ENCODE peak calls at places on chromosomes 4 and X, in four cellular contexts. P is MM.1S, W is pancreas, S is SJSA1. I is an unnamed sample.

GRCh38 chr4:140515423-140515822 is 8.5 kb upstream of the ELMOD2 start:
- DNase-seq in P (no peak), W (no peak), S (no peak), I (no peak)

GRCh38 chr4:71222661-71223060 is 116.2 kb upstream of the SLC4A4 start:
- DNase-seq in P (no peak), W (no peak), S (no peak), I (no peak)

GRCh38 chrX:10108288-10108687 is 48.5 kb upstream of the CLCN4 start:
- DNase-seq in P (no peak), W (no peak), S (no peak), I (no peak)

GRCh38 chrX:12791253-12792228 is at the start of gene PRPS2:
- DNase-seq in P (peak; percentile 45), W (peak; percentile 83), S (peak; percentile 82), I (peak; percentile 59)

GRCh38 chr4:110010797-110011196 is 98.1 kb downstream of the EGF start:
- DNase-seq in P (no peak), W (no peak), S (no peak), I (no peak)

GRCh38 chrX:2710496-2710895 is 19.4 kb downstream of the CD99 start:
- DNase-seq in P (no peak), W (no peak), S (peak; percentile 61), I (no peak)

GRCh38 chr4:8589336-8589735 is 3.2 kb upstream of the CPZ start:
- DNase-seq in P (no peak), W (peak; percentile 35), S (no peak), I (no peak)

GRCh38 chr4:153684182-153685073 is at the start of gene TLR2:
- DNase-seq in P (peak; percentile 14), W (peak; percentile 91), S (no peak), I (no peak)

GRCh38 chr4:36220776-36221175 is 23.5 kb downstream of the ARAP2 start:
- DNase-seq in P (no peak), W (no peak), S (no peak), I (no peak)

GRCh38 chr4:88843067-88843723 is 145.6 kb upstream of the NAP1L5 start:
- DNase-seq in P (no peak), W (no peak), S (no peak), I (no peak)

GRCh38 chr4:107622006-107622405 is 98.0 kb downstream of the PAPSS1 start:
- DNase-seq in P (no peak), W (no peak), S (no peak), I (no peak)

GRCh38 chr4:101813604-101814003 is 23.1 kb downstream of the BANK1 start:
- DNase-seq in P (no peak), W (no peak), S (no peak), I (no peak)

GRCh38 chr4:130210871-130211270 is 1114.9 kb downstream of the C4orf33 start:
- DNase-seq in P (no peak), W (no peak), S (no peak), I (no peak)

GRCh38 chr4:59583845-59584568 is 1616.1 kb upstream of the ADGRL3 start:
- DNase-seq in P (no peak), W (no peak), S (no peak), I (no peak)

GRCh38 chr4:53586121-53586816 is 5.0 kb downstream of the LNX1 start:
- DNase-seq in P (no peak), W (no peak), S (peak; percentile 68), I (no peak)

GRCh38 chr4:107824367-107825071 is at the start of gene SGMS2:
- DNase-seq in P (peak; percentile 37), W (peak; percentile 90), S (peak; percentile 87), I (no peak)

GRCh38 chrX:42739258-42739657 is 38.7 kb downstream of the PPP1R2C start:
- DNase-seq in P (no peak), W (no peak), S (no peak), I (no peak)

GRCh38 chrX:10166731-10167149 is 10.0 kb downstream of the CLCN4 start:
- DNase-seq in P (no peak), W (no peak), S (no peak), I (no peak)

GRCh38 chrX:23387826-23388225 is 53.2 kb downstream of the PTCHD1 start:
- DNase-seq in P (no peak), W (no peak), S (no peak), I (no peak)

GRCh38 chr4:90960840-90961239 is 833.6 kb downstream of the CCSER1 start:
- DNase-seq in P (no peak), W (no peak), S (no peak), I (no peak)

GRCh38 chrX:129983575-129984131 is 1.2 kb downstream of the BCORL1 start:
- DNase-seq in P (no peak), W (peak; percentile 60), S (no peak), I (no peak)

GRCh38 chrX:103183912-103184311 is 31.0 kb upstream of the BEX4 start:
- DNase-seq in P (no peak), W (no peak), S (no peak), I (no peak)

GRCh38 chr4:53777244-53777984 is 186.1 kb upstream of the LNX1 start:
- DNase-seq in P (no peak), W (no peak), S (no peak), I (no peak)

GRCh38 chr4:155402941-155403340 is 26.2 kb upstream of the MAP9 start:
- DNase-seq in P (no peak), W (no peak), S (no peak), I (no peak)

GRCh38 chr4:8033067-8033755 is 93.5 kb upstream of the AFAP1 start:
- DNase-seq in P (no peak), W (no peak), S (no peak), I (no peak)

GRCh38 chr4:122632396-122633143 is 11.7 kb upstream of the IL21 start:
- DNase-seq in P (no peak), W (no peak), S (no peak), I (no peak)

GRCh38 chr4:78293348-78293747 is 236.2 kb downstream of the FRAS1 start:
- DNase-seq in P (no peak), W (no peak), S (no peak), I (no peak)

GRCh38 chr4:140666889-140667614 is 89.1 kb downstream of the TBC1D9 start:
- DNase-seq in P (peak; percentile 65), W (no peak), S (no peak), I (no peak)

GRCh38 chrX:38538134-38538533 is 23.2 kb upstream of the TSPAN7 start:
- DNase-seq in P (no peak), W (no peak), S (no peak), I (no peak)

GRCh38 chrX:154082396-154083133 is 15.0 kb downstream of the MECP2 start:
- DNase-seq in P (no peak), W (no peak), S (peak; percentile 47), I (no peak)

GRCh38 chrX:43566170-43566569 is 89.9 kb upstream of the MAOA start:
- DNase-seq in P (no peak), W (no peak), S (no peak), I (no peak)

GRCh38 chrX:39475372-39475771 is 622.4 kb downstream of the BCOR start:
- DNase-seq in P (no peak), W (no peak), S (no peak), I (no peak)

GRCh38 chr4:165177725-165178666 is 29.4 kb upstream of the KLHL2 start:
- DNase-seq in P (no peak), W (no peak), S (no peak), I (no peak)

GRCh38 chr4:30256105-30256828 is 463.9 kb upstream of the PCDH7 start:
- DNase-seq in P (no peak), W (no peak), S (no peak), I (peak; percentile 14)

GRCh38 chrX:131821945-131822622 is 201.0 kb upstream of the STK26 start:
- DNase-seq in P (peak; percentile 87), W (no peak), S (no peak), I (no peak)
- H3K4me3 ChIP-seq in P (peak overlapping the region; percentile 51), W (peak overlapping the region; percentile 0), S (no peak overlapping the region), I (no peak overlapping the region)

GRCh38 chr4:3235030-3235345 is 14.0 kb upstream of the MSANTD1 start:
- DNase-seq in P (no peak), W (no peak), S (no peak), I (no peak)
- H3K4me3 ChIP-seq in P (no peak overlapping the region), W (no peak overlapping the region), S (no peak overlapping the region), I (no peak overlapping the region)

GRCh38 chr4:57044279-57044678 is 65.6 kb downstream of the POLR2B start:
- DNase-seq in P (no peak), W (no peak), S (no peak), I (no peak)
- H3K4me3 ChIP-seq in P (no peak overlapping the region), W (no peak overlapping the region), S (no peak overlapping the region), I (no peak overlapping the region)

DNA sequence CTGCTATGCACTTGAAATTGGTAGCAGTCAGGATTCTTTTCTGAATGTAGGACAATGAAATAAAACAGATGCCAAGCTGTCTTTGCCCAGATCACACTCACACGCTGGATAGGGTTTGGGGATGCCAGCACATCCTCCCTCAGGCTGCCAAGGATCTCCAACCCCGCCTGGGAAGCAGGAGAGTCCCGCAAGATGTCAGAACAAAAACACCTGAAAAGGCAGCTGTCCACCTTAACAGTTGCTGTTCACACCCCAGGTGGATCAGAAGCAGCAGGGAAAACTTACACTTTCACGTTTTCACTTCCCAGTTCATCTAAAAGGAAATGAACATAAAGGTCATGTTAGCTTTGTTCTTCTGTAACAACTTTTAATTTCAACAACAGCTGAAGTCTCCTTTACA is 35.7 kb downstream of the TMEM154 start:
- DNase-seq in P (no peak), W (no peak), S (no peak), I (no peak)
- H3K4me3 ChIP-seq in P (no peak overlapping the region), W (no peak overlapping the region), S (no peak overlapping the region), I (no peak overlapping the region)

GRCh38 chr4:168880087-168880675 is 129.9 kb downstream of the CBR4 start:
- DNase-seq in P (no peak), W (no peak), S (no peak), I (no peak)

GRCh38 chr4:168880811-168881595 is 129.1 kb downstream of the CBR4 start:
- DNase-seq in P (no peak), W (no peak), S (no peak), I (no peak)

GRCh38 chr4:168877779-168878491 is 132.1 kb downstream of the CBR4 start:
- DNase-seq in P (no peak), W (peak; percentile 83), S (no peak), I (no peak)

GRCh38 chr4:168877407-168877778 is 132.7 kb downstream of the CBR4 start:
- DNase-seq in P (no peak), W (no peak), S (no peak), I (no peak)

GRCh38 chr4:168879178-168879577 is 130.9 kb downstream of the CBR4 start:
- DNase-seq in P (no peak), W (no peak), S (no peak), I (no peak)
- H3K4me3 ChIP-seq in P (no peak overlapping the region), W (no peak overlapping the region), S (no peak overlapping the region), I (no peak overlapping the region)

GRCh38 chr4:4542824-4543485 is 1.1 kb upstream of the STX18 start:
- DNase-seq in P (no peak), W (no peak), S (no peak), I (no peak)
- H3K4me3 ChIP-seq in P (peak overlapping the region; percentile 95), W (peak overlapping the region; percentile 84), S (peak overlapping the region; percentile 94), I (peak overlapping the region; percentile 94)